ENCODE peak calls at places on chromosome 20, in four cellular contexts. One of them, this sample, is unnamed.

GRCh38 chr20:48995599-48995998 is 50.5 kb upstream of the CSE1L start:
- DNase-seq in foreskin fibroblast: no peak
- DNase-seq in GM23338: no peak
- DNase-seq in B cell: no peak
- DNase-seq in this sample: no peak

GRCh38 chr20:11852801-11853200 is 64.9 kb upstream of the BTBD3 start:
- DNase-seq in foreskin fibroblast: peak
- DNase-seq in GM23338: no peak
- DNase-seq in B cell: no peak
- DNase-seq in this sample: peak

GRCh38 chr20:48191200-48191599 is 405.9 kb upstream of the SULF2 start:
- DNase-seq in foreskin fibroblast: no peak
- DNase-seq in GM23338: no peak
- DNase-seq in B cell: no peak
- DNase-seq in this sample: no peak

GRCh38 chr20:32742322-32743236 is 688 bp downstream of the COMMD7 start:
- DNase-seq in foreskin fibroblast: no peak
- DNase-seq in GM23338: peak
- DNase-seq in B cell: no peak
- DNase-seq in this sample: no peak

GRCh38 chr20:48186915-48187314 is 401.6 kb upstream of the SULF2 start:
- DNase-seq in foreskin fibroblast: no peak
- DNase-seq in GM23338: no peak
- DNase-seq in B cell: no peak
- DNase-seq in this sample: peak

GRCh38 chr20:16028923-16029322 is 544.3 kb downstream of the KIF16B start:
- DNase-seq in foreskin fibroblast: no peak
- DNase-seq in GM23338: no peak
- DNase-seq in B cell: no peak
- DNase-seq in this sample: no peak

GRCh38 chr20:64053841-64054661 is 4.6 kb upstream of the SOX18 start:
- DNase-seq in foreskin fibroblast: no peak
- DNase-seq in GM23338: peak
- DNase-seq in B cell: no peak
- DNase-seq in this sample: no peak

GRCh38 chr20:5513975-5514516 is 197.3 kb upstream of the PROKR2 start:
- DNase-seq in foreskin fibroblast: peak
- DNase-seq in GM23338: no peak
- DNase-seq in B cell: no peak
- DNase-seq in this sample: peak

GRCh38 chr20:32752021-32752457 is 8.8 kb upstream of the COMMD7 start:
- DNase-seq in foreskin fibroblast: no peak
- DNase-seq in GM23338: no peak
- DNase-seq in B cell: no peak
- DNase-seq in this sample: no peak

GRCh38 chr20:16919841-16920240 is 171.7 kb downstream of the OTOR start:
- DNase-seq in foreskin fibroblast: no peak
- DNase-seq in GM23338: no peak
- DNase-seq in B cell: no peak
- DNase-seq in this sample: no peak

GRCh38 chr20:59525500-59526241 is 78.7 kb upstream of the PHACTR3 start:
- DNase-seq in foreskin fibroblast: peak
- DNase-seq in GM23338: peak
- DNase-seq in B cell: peak
- DNase-seq in this sample: peak

GRCh38 chr20:23061262-23061661 is 11.8 kb upstream of the THBD start:
- DNase-seq in foreskin fibroblast: no peak
- DNase-seq in GM23338: no peak
- DNase-seq in B cell: no peak
- DNase-seq in this sample: no peak

GRCh38 chr20:23060629-23061028 is 11.2 kb upstream of the THBD start:
- DNase-seq in foreskin fibroblast: no peak
- DNase-seq in GM23338: no peak
- DNase-seq in B cell: no peak
- DNase-seq in this sample: no peak

GRCh38 chr20:23062632-23063031 is 13.2 kb upstream of the THBD start:
- DNase-seq in foreskin fibroblast: no peak
- DNase-seq in GM23338: no peak
- DNase-seq in B cell: no peak
- DNase-seq in this sample: no peak

GRCh38 chr20:23063573-23063972 is 14.1 kb upstream of the THBD start:
- DNase-seq in foreskin fibroblast: no peak
- DNase-seq in GM23338: no peak
- DNase-seq in B cell: no peak
- DNase-seq in this sample: no peak

GRCh38 chr20:23061713-23062561 is 12.5 kb upstream of the THBD start:
- DNase-seq in foreskin fibroblast: peak
- DNase-seq in GM23338: peak
- DNase-seq in B cell: no peak
- DNase-seq in this sample: no peak
- TF ChIP-seq CTCF in foreskin fibroblast: peak
- TF ChIP-seq CTCF in GM23338: peak
- TF ChIP-seq CTCF in B cell: no peak
- TF ChIP-seq CTCF in this sample: peak

DNA sequence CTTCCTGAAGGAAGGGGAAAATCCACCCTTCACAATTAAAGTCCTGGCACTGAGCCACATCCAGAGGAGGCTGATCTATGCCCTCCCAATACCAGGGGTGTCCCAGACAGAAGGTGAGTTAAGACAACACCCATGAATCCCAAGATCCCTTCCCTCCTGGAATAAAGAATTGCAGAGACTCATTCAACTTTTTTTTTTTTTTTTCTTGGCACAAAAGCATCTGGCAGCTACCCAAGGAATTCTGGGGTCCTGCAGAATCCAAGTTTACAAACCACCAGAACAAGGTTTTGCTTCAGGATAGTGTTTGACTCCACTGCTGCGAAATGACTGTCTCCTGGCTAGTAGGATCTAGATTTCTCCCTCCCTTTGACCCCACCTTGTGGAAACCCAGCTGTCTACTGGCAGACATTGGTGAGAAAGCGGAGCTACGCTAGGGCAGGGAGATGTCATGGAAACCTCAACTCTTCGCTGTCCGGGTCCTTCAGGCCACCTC is 37.4 kb downstream of the JAG1 start:
- DNase-seq in foreskin fibroblast: no peak
- DNase-seq in GM23338: no peak
- DNase-seq in B cell: no peak
- DNase-seq in this sample: peak
- TF ChIP-seq CTCF in foreskin fibroblast: no peak
- TF ChIP-seq CTCF in GM23338: no peak
- TF ChIP-seq CTCF in B cell: no peak
- TF ChIP-seq CTCF in this sample: peak

DNA sequence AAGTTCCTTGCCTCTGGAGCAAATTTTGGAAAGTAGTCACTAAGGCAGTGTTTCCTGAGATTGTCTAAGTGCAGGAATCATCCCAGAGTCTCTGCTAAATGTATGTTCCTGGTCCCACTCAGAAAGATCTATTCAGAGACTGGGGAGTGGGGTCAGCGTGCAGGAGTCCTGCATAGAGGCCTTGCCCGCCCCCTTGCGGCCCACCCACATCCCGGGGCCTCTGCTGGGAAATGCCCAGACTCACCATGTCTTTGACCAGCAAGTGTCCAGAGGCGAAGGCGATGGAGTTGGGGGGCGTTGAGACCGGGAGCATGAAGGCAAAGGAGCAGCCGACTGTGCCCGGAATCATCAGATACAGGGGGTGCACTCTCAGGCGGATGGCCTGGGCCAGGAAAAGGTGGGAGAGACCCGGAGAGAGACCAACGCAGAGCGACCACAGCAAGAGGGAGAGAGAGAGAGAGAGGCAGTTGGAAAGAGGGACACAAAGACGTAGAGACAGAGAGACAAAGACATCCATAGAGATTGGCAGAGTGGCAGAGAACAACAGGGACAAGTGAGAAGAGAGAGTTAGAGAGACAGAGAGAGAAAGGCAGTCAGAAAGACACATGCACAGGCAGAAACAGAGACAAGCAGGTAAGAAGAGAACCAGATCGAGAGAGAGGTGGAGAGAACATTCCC is 12.9 kb upstream of the OCSTAMP start:
- DNase-seq in foreskin fibroblast: no peak
- DNase-seq in GM23338: peak
- DNase-seq in B cell: no peak
- DNase-seq in this sample: no peak
- TF ChIP-seq CTCF in foreskin fibroblast: no peak
- TF ChIP-seq CTCF in GM23338: peak
- TF ChIP-seq CTCF in B cell: no peak
- TF ChIP-seq CTCF in this sample: no peak

GRCh38 chr20:51591871-51592270 is 49.4 kb upstream of the NFATC2 start:
- DNase-seq in foreskin fibroblast: no peak
- DNase-seq in GM23338: no peak
- DNase-seq in B cell: no peak
- DNase-seq in this sample: no peak

GRCh38 chr20:51587145-51587544 is 44.6 kb upstream of the NFATC2 start:
- DNase-seq in foreskin fibroblast: no peak
- DNase-seq in GM23338: no peak
- DNase-seq in B cell: no peak
- DNase-seq in this sample: no peak

GRCh38 chr20:51592564-51592963 is 50.0 kb upstream of the NFATC2 start:
- DNase-seq in foreskin fibroblast: no peak
- DNase-seq in GM23338: no peak
- DNase-seq in B cell: no peak
- DNase-seq in this sample: no peak

GRCh38 chr20:51586005-51586440 is 43.5 kb upstream of the NFATC2 start:
- DNase-seq in foreskin fibroblast: peak
- DNase-seq in GM23338: no peak
- DNase-seq in B cell: no peak
- DNase-seq in this sample: peak

DNA sequence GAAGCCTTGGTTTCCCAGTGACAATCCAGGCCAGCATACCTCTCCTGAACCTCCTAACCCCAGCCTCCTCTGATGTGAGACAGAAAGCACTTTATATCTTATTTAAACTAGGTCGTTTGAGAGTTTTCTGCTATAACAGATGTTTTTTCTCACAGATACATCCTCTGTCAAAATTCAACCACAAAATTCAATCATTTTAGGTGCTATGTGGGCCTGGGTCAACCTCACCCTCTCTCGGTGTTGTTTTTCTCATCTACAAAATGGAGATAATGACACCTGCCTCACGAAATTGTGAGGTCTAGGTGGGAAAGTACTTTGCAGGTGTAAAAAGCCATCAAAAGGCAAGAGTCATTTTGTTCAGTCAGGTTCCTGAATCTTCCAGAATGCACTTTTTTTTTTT is 46.2 kb upstream of the NFATC2 start:
- DNase-seq in foreskin fibroblast: no peak
- DNase-seq in GM23338: no peak
- DNase-seq in B cell: no peak
- DNase-seq in this sample: no peak
- TF ChIP-seq CTCF in foreskin fibroblast: no peak
- TF ChIP-seq CTCF in GM23338: no peak
- TF ChIP-seq CTCF in B cell: no peak
- TF ChIP-seq CTCF in this sample: no peak

GRCh38 chr20:42003380-42003779 is 385.2 kb upstream of the CHD6 start:
- DNase-seq in foreskin fibroblast: no peak
- DNase-seq in GM23338: no peak
- DNase-seq in B cell: no peak
- DNase-seq in this sample: no peak
- TF ChIP-seq CTCF in foreskin fibroblast: no peak
- TF ChIP-seq CTCF in GM23338: no peak
- TF ChIP-seq CTCF in B cell: no peak
- TF ChIP-seq CTCF in this sample: no peak

DNA sequence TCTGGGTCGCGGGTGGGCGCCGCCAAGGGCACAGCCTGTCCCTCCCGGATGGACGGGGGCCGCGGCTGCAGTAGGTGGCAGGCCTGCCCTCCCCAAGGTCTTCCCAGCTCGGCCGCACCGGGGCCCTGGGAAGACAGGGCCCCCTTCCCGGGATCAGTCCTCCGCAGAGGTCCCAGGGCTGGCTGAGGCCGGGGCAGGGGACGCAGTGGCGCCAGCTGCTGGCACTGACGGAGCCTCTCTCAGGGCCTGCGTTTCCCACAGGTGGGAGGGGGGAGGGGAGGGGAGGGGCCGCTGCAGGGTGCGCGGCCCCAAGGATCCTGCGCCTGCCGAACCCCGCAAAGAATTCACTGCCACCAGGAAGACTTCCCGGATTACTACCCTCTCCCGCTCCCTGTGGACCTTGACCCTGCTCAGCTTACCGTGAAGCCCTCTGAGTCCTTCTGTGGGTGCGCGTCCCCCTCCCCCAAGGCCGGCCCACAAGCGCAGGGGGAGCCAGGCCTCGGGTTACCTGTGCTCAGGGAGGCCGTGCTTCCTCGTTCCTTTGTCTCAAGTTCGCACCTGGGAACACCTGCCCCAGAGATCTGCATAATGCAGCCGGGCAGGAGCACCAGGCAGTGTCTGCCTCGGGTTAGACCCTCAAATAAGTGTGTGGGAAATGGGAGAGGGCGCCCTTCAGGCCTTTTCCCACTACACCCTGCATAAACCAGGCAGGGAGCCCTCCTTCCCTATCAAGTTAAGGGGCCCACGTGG is 5.1 kb downstream of the LZTS3 start:
- DNase-seq in foreskin fibroblast: no peak
- DNase-seq in GM23338: peak
- DNase-seq in B cell: peak
- DNase-seq in this sample: no peak
- TF ChIP-seq CTCF in foreskin fibroblast: no peak
- TF ChIP-seq CTCF in GM23338: peak
- TF ChIP-seq CTCF in B cell: no peak
- TF ChIP-seq CTCF in this sample: no peak

GRCh38 chr20:22354647-22355046 is 229.7 kb downstream of the FOXA2 start:
- DNase-seq in foreskin fibroblast: no peak
- DNase-seq in GM23338: no peak
- DNase-seq in B cell: no peak
- DNase-seq in this sample: no peak
- TF ChIP-seq CTCF in foreskin fibroblast: no peak
- TF ChIP-seq CTCF in GM23338: no peak
- TF ChIP-seq CTCF in B cell: no peak
- TF ChIP-seq CTCF in this sample: no peak

GRCh38 chr20:2237059-2237458 is 58.7 kb upstream of the TGM3 start:
- DNase-seq in foreskin fibroblast: peak
- DNase-seq in GM23338: peak
- DNase-seq in B cell: no peak
- DNase-seq in this sample: peak
- TF ChIP-seq CTCF in foreskin fibroblast: peak
- TF ChIP-seq CTCF in GM23338: peak
- TF ChIP-seq CTCF in B cell: no peak
- TF ChIP-seq CTCF in this sample: peak

DNA sequence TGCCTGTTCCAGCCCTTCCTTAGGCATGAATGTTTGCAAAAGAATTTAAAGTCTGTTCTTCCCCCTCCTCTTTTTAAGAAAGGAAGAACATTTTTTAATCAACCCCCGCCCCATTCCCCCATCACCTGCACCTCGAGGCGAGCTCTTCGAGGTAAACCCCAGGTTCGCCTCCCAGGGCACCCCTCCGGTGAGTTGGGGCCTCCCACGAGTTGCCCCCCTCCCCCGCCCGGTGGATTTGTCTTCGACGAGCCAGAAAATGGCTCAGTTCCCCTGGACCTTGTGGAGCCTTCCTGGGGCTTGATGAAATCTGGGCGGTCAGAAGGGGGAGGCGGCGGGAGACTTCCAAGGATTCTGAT is 256 bp upstream of the OVOL2 start:
- DNase-seq in foreskin fibroblast: no peak
- DNase-seq in GM23338: no peak
- DNase-seq in B cell: peak
- DNase-seq in this sample: no peak
- TF ChIP-seq CTCF in foreskin fibroblast: no peak
- TF ChIP-seq CTCF in GM23338: no peak
- TF ChIP-seq CTCF in B cell: no peak
- TF ChIP-seq CTCF in this sample: no peak

GRCh38 chr20:22285555-22285954 is 298.8 kb downstream of the FOXA2 start:
- DNase-seq in foreskin fibroblast: no peak
- DNase-seq in GM23338: peak
- DNase-seq in B cell: no peak
- DNase-seq in this sample: no peak
- TF ChIP-seq CTCF in foreskin fibroblast: no peak
- TF ChIP-seq CTCF in GM23338: peak
- TF ChIP-seq CTCF in B cell: no peak
- TF ChIP-seq CTCF in this sample: peak

This sample was measured in mammary epithelial cell.